ENCODE peak calls at places on chromosomes 13 and 19, in seven cellular contexts. F is esophagus mucosa; K is effector memory CD8-positive, alpha-beta T cell; O is pancreas; Y is natural killer cell; W is activated CD8-positive, alpha-beta memory T cell treated with anti-CD3 and anti-CD28 coated beads, Interleukin-2, amount 10 ng/mL, durations not matched to agents 7 days and 5 days; X is activated naive CD8-positive, alpha-beta T cell treated with anti-CD3 and anti-CD28 coated beads, Interleukin-2, amount 50 U/mL, for 24 hours. Q is an unnamed sample.

GRCh38 chr13:112107289-112107688 is 40.3 kb downstream of the SOX1 start:
- ATAC-seq in K (no peak), W (no peak), O (no peak), X (no peak), F (no peak), Y (no peak), Q (no peak)

GRCh38 chr13:73610799-73611592 is 523.2 kb downstream of the KLF12 start:
- ATAC-seq in W (peak), K (peak), O (peak), X (no peak), Y (no peak), F (peak), Q (no peak)

GRCh38 chr13:39787086-39787487 is 131.6 kb downstream of the COG6 start:
- ATAC-seq in X (peak), W (no peak), K (no peak), Y (no peak), F (peak), O (no peak), Q (no peak)

GRCh38 chr19:18427080-18427751 is 8.0 kb downstream of the SSBP4 start:
- ATAC-seq in F (no peak), Y (no peak), X (no peak), O (no peak), K (no peak), W (no peak), Q (no peak)

GRCh38 chr13:50810998-50811397 is 32.5 kb downstream of the DLEU7 start:
- ATAC-seq in O (no peak), X (no peak), F (no peak), Y (no peak), K (no peak), W (no peak), Q (no peak)

GRCh38 chr19:57319869-57320179 is 448 bp upstream of the ZNF543 start:
- ATAC-seq in O (peak), X (no peak), K (peak), W (peak), Y (no peak), F (peak), Q (peak)

GRCh38 chr13:31927219-31927653 is 104.3 kb upstream of the FRY start:
- ATAC-seq in X (no peak), O (peak), Y (no peak), W (no peak), F (no peak), K (no peak), Q (no peak)

GRCh38 chr19:11814707-11815050 is 606 bp downstream of the ZNF440 start:
- ATAC-seq in O (peak), F (peak), K (no peak), X (no peak), W (no peak), Y (no peak), Q (no peak)

GRCh38 chr13:38563739-38564138 is 123.1 kb upstream of the FREM2 start:
- ATAC-seq in X (no peak), Y (no peak), F (no peak), W (no peak), K (no peak), O (no peak), Q (no peak)

GRCh38 chr13:102185375-102185984 is 216.4 kb downstream of the FGF14 start:
- ATAC-seq in F (no peak), O (no peak), X (no peak), K (no peak), W (no peak), Y (no peak), Q (no peak)

GRCh38 chr13:26050568-26051230 is 1.1 kb downstream of the SHISA2 start:
- ATAC-seq in K (no peak), W (no peak), X (no peak), O (peak), F (peak), Y (no peak), Q (peak)

GRCh38 chr19:38303517-38304351 is at the start of gene C19orf33:
- ATAC-seq in W (no peak), F (peak), X (no peak), K (no peak), O (peak), Y (no peak), Q (peak)

GRCh38 chr13:23159205-23159586 is 21.6 kb upstream of the SGCG start:
- ATAC-seq in O (peak), X (no peak), K (no peak), Y (no peak), F (peak), W (no peak), Q (peak)

GRCh38 chr19:7426986-7427385 is 61.8 kb downstream of the PEX11G start:
- ATAC-seq in O (no peak), F (no peak), Y (no peak), K (peak), X (peak), W (peak), Q (no peak)

GRCh38 chr13:70043685-70044084 is 63.9 kb upstream of the ATXN8OS start:
- ATAC-seq in F (no peak), Y (no peak), X (no peak), K (no peak), O (no peak), W (no peak), Q (no peak)

GRCh38 chr13:77523834-77524728 is 11.4 kb upstream of the SCEL start:
- ATAC-seq in O (no peak), Y (no peak), X (peak), F (peak), W (no peak), K (no peak), Q (no peak)

GRCh38 chr19:9009431-9009830 is 778 bp downstream of the MUC16 start:
- ATAC-seq in K (no peak), O (no peak), X (no peak), F (no peak), Y (no peak), W (no peak), Q (no peak)

GRCh38 chr13:31588923-31589322 is 150.4 kb upstream of the RXFP2 start:
- ATAC-seq in X (no peak), O (no peak), F (no peak), W (no peak), Y (no peak), K (no peak), Q (no peak)

GRCh38 chr19:35328851-35329285 is at the start of gene CD22:
- ATAC-seq in Y (no peak), W (no peak), F (peak), X (peak), O (no peak), K (peak), Q (no peak)

GRCh38 chr13:91609353-91609752 is 210.9 kb downstream of the GPC5 start:
- ATAC-seq in Y (no peak), K (no peak), O (no peak), F (no peak), W (no peak), X (no peak), Q (no peak)

GRCh38 chr19:28394705-28395104 is 818.2 kb downstream of the UQCRFS1 start:
- ATAC-seq in O (no peak), Y (no peak), X (peak), F (no peak), W (no peak), K (no peak), Q (no peak)

GRCh38 chr13:75153834-75154233 is 328.1 kb downstream of the TBC1D4 start:
- ATAC-seq in Y (no peak), K (no peak), W (no peak), F (no peak), X (no peak), O (no peak), Q (no peak)

GRCh38 chr19:10399878-10400277 is 3.5 kb downstream of the CDC37 start:
- ATAC-seq in X (no peak), Y (no peak), K (no peak), O (no peak), F (no peak), W (no peak), Q (no peak)

GRCh38 chr19:6528544-6529121 is 2.2 kb upstream of the TNFSF9 start:
- ATAC-seq in F (no peak), X (no peak), O (peak), Y (no peak), K (no peak), W (no peak), Q (peak)

GRCh38 chr19:18850560-18851375 is 19.0 kb downstream of the UPF1 start:
- ATAC-seq in K (no peak), W (no peak), Y (no peak), O (no peak), F (peak), X (no peak), Q (no peak)

GRCh38 chr13:31629085-31629785 is 110.1 kb upstream of the RXFP2 start:
- ATAC-seq in O (no peak), F (no peak), X (no peak), Y (no peak), K (no peak), W (no peak), Q (no peak)

GRCh38 chr19:30682576-30683536 is 310.7 kb downstream of the ZNF536 start:
- ATAC-seq in W (no peak), F (peak), O (peak), Y (no peak), X (no peak), K (peak), Q (peak)

GRCh38 chr13:49022472-49023144 is 46.9 kb downstream of the FNDC3A start:
- ATAC-seq in W (no peak), X (no peak), Y (no peak), O (no peak), K (no peak), F (no peak), Q (no peak)

GRCh38 chr13:25687622-25688225 is 315.9 kb downstream of the ATP8A2 start:
- ATAC-seq in W (no peak), F (no peak), X (no peak), Y (no peak), K (no peak), O (peak), Q (no peak)

GRCh38 chr19:49222011-49222410 is 64.4 kb downstream of the TRPM4 start:
- ATAC-seq in K (no peak), X (no peak), W (no peak), F (no peak), Y (no peak), O (no peak), Q (no peak)

Q was measured in gastroesophageal sphincter.